ENCODE peak calls at places on chromosomes 2 and 18, in ten cellular contexts. One of them, this sample, is unnamed.
A peak's percentile ranks its signal among the peaks of the same experiment; 100 is the strongest.

GRCh38 chr2:189393440-189394111 is 47.7 kb upstream of the WDR75 start:
- DNase-seq in GM12878: no peak
- DNase-seq in adipocyte: peak; percentile 92
- DNase-seq in AG09309: peak; percentile 94
- DNase-seq in left cardiac atrium: no peak
- DNase-seq in GM23248: peak; percentile 94
- DNase-seq in activated naive CD4-positive, alpha-beta T cell treated with anti-CD3 and anti-CD28 coated beads, Interleukin-2, amount 10 ng/mL, durations not matched to agents 7 days and 5 days: no peak
- DNase-seq in stimulated activated CD8-positive, alpha-beta memory T cell treated with anti-CD3 and anti-CD28 coated beads, Interleukin-12 subunit alpha, Interleukin-12 subunit beta, amount 100 ng/mL, for 4 hours: no peak
- DNase-seq in Right ventricle myocardium inferior: no peak
- DNase-seq in astrocyte of the spinal cord: peak; percentile 96
- DNase-seq in this sample: peak; percentile 70

GRCh38 chr18:68520406-68521075 is 194.4 kb downstream of the TMX3 start:
- DNase-seq in GM12878: no peak
- DNase-seq in adipocyte: peak; percentile 34
- DNase-seq in AG09309: peak; percentile 17
- DNase-seq in left cardiac atrium: no peak
- DNase-seq in GM23248: peak; percentile 45
- DNase-seq in activated naive CD4-positive, alpha-beta T cell treated with anti-CD3 and anti-CD28 coated beads, Interleukin-2, amount 10 ng/mL, durations not matched to agents 7 days and 5 days: no peak
- DNase-seq in stimulated activated CD8-positive, alpha-beta memory T cell treated with anti-CD3 and anti-CD28 coated beads, Interleukin-12 subunit alpha, Interleukin-12 subunit beta, amount 100 ng/mL, for 4 hours: no peak
- DNase-seq in Right ventricle myocardium inferior: no peak
- DNase-seq in astrocyte of the spinal cord: peak; percentile 75
- DNase-seq in this sample: peak; percentile 17

GRCh38 chr18:7897119-7897518 is 330.0 kb downstream of the PTPRM start:
- DNase-seq in GM12878: no peak
- DNase-seq in adipocyte: peak; percentile 50
- DNase-seq in AG09309: no peak
- DNase-seq in left cardiac atrium: no peak
- DNase-seq in GM23248: no peak
- DNase-seq in activated naive CD4-positive, alpha-beta T cell treated with anti-CD3 and anti-CD28 coated beads, Interleukin-2, amount 10 ng/mL, durations not matched to agents 7 days and 5 days: no peak
- DNase-seq in stimulated activated CD8-positive, alpha-beta memory T cell treated with anti-CD3 and anti-CD28 coated beads, Interleukin-12 subunit alpha, Interleukin-12 subunit beta, amount 100 ng/mL, for 4 hours: no peak
- DNase-seq in Right ventricle myocardium inferior: no peak
- DNase-seq in astrocyte of the spinal cord: no peak
- DNase-seq in this sample: peak; percentile 28

GRCh38 chr18:42706618-42707017 is 408.9 kb downstream of the RIT2 start:
- DNase-seq in GM12878: no peak
- DNase-seq in adipocyte: no peak
- DNase-seq in AG09309: no peak
- DNase-seq in left cardiac atrium: no peak
- DNase-seq in GM23248: no peak
- DNase-seq in activated naive CD4-positive, alpha-beta T cell treated with anti-CD3 and anti-CD28 coated beads, Interleukin-2, amount 10 ng/mL, durations not matched to agents 7 days and 5 days: no peak
- DNase-seq in stimulated activated CD8-positive, alpha-beta memory T cell treated with anti-CD3 and anti-CD28 coated beads, Interleukin-12 subunit alpha, Interleukin-12 subunit beta, amount 100 ng/mL, for 4 hours: no peak
- DNase-seq in Right ventricle myocardium inferior: no peak
- DNase-seq in astrocyte of the spinal cord: no peak
- DNase-seq in this sample: no peak

GRCh38 chr2:229780856-229781773 is 66.8 kb upstream of the DNER start:
- DNase-seq in GM12878: no peak
- DNase-seq in adipocyte: peak; percentile 77
- DNase-seq in AG09309: no peak
- DNase-seq in left cardiac atrium: no peak
- DNase-seq in GM23248: peak; percentile 56
- DNase-seq in activated naive CD4-positive, alpha-beta T cell treated with anti-CD3 and anti-CD28 coated beads, Interleukin-2, amount 10 ng/mL, durations not matched to agents 7 days and 5 days: no peak
- DNase-seq in stimulated activated CD8-positive, alpha-beta memory T cell treated with anti-CD3 and anti-CD28 coated beads, Interleukin-12 subunit alpha, Interleukin-12 subunit beta, amount 100 ng/mL, for 4 hours: no peak
- DNase-seq in Right ventricle myocardium inferior: no peak
- DNase-seq in astrocyte of the spinal cord: peak; percentile 63
- DNase-seq in this sample: peak; percentile 68

GRCh38 chr2:86046985-86047384 is 58.7 kb downstream of the POLR1A start:
- DNase-seq in GM12878: no peak
- DNase-seq in adipocyte: no peak
- DNase-seq in AG09309: no peak
- DNase-seq in left cardiac atrium: no peak
- DNase-seq in GM23248: peak; percentile 61
- DNase-seq in activated naive CD4-positive, alpha-beta T cell treated with anti-CD3 and anti-CD28 coated beads, Interleukin-2, amount 10 ng/mL, durations not matched to agents 7 days and 5 days: no peak
- DNase-seq in stimulated activated CD8-positive, alpha-beta memory T cell treated with anti-CD3 and anti-CD28 coated beads, Interleukin-12 subunit alpha, Interleukin-12 subunit beta, amount 100 ng/mL, for 4 hours: no peak
- DNase-seq in Right ventricle myocardium inferior: no peak
- DNase-seq in astrocyte of the spinal cord: no peak
- DNase-seq in this sample: no peak

GRCh38 chr2:192469612-192470011 is 274.9 kb upstream of the TMEFF2 start:
- DNase-seq in GM12878: no peak
- DNase-seq in adipocyte: no peak
- DNase-seq in AG09309: no peak
- DNase-seq in left cardiac atrium: no peak
- DNase-seq in GM23248: no peak
- DNase-seq in activated naive CD4-positive, alpha-beta T cell treated with anti-CD3 and anti-CD28 coated beads, Interleukin-2, amount 10 ng/mL, durations not matched to agents 7 days and 5 days: no peak
- DNase-seq in stimulated activated CD8-positive, alpha-beta memory T cell treated with anti-CD3 and anti-CD28 coated beads, Interleukin-12 subunit alpha, Interleukin-12 subunit beta, amount 100 ng/mL, for 4 hours: no peak
- DNase-seq in Right ventricle myocardium inferior: no peak
- DNase-seq in astrocyte of the spinal cord: no peak
- DNase-seq in this sample: no peak

GRCh38 chr2:69646714-69647113 is 3.2 kb upstream of the AAK1 start:
- DNase-seq in GM12878: no peak
- DNase-seq in adipocyte: no peak
- DNase-seq in AG09309: no peak
- DNase-seq in left cardiac atrium: no peak
- DNase-seq in GM23248: no peak
- DNase-seq in activated naive CD4-positive, alpha-beta T cell treated with anti-CD3 and anti-CD28 coated beads, Interleukin-2, amount 10 ng/mL, durations not matched to agents 7 days and 5 days: no peak
- DNase-seq in stimulated activated CD8-positive, alpha-beta memory T cell treated with anti-CD3 and anti-CD28 coated beads, Interleukin-12 subunit alpha, Interleukin-12 subunit beta, amount 100 ng/mL, for 4 hours: no peak
- DNase-seq in Right ventricle myocardium inferior: no peak
- DNase-seq in astrocyte of the spinal cord: no peak
- DNase-seq in this sample: no peak

GRCh38 chr2:106894545-106894944 is 8.6 kb upstream of the ST6GAL2 start:
- DNase-seq in GM12878: no peak
- DNase-seq in adipocyte: no peak
- DNase-seq in AG09309: no peak
- DNase-seq in left cardiac atrium: no peak
- DNase-seq in GM23248: no peak
- DNase-seq in activated naive CD4-positive, alpha-beta T cell treated with anti-CD3 and anti-CD28 coated beads, Interleukin-2, amount 10 ng/mL, durations not matched to agents 7 days and 5 days: no peak
- DNase-seq in stimulated activated CD8-positive, alpha-beta memory T cell treated with anti-CD3 and anti-CD28 coated beads, Interleukin-12 subunit alpha, Interleukin-12 subunit beta, amount 100 ng/mL, for 4 hours: no peak
- DNase-seq in Right ventricle myocardium inferior: no peak
- DNase-seq in astrocyte of the spinal cord: no peak
- DNase-seq in this sample: no peak

GRCh38 chr2:207390302-207391095 is 139.3 kb upstream of the CREB1 start:
- DNase-seq in GM12878: no peak
- DNase-seq in adipocyte: no peak
- DNase-seq in AG09309: no peak
- DNase-seq in left cardiac atrium: no peak
- DNase-seq in GM23248: no peak
- DNase-seq in activated naive CD4-positive, alpha-beta T cell treated with anti-CD3 and anti-CD28 coated beads, Interleukin-2, amount 10 ng/mL, durations not matched to agents 7 days and 5 days: no peak
- DNase-seq in stimulated activated CD8-positive, alpha-beta memory T cell treated with anti-CD3 and anti-CD28 coated beads, Interleukin-12 subunit alpha, Interleukin-12 subunit beta, amount 100 ng/mL, for 4 hours: no peak
- DNase-seq in Right ventricle myocardium inferior: no peak
- DNase-seq in astrocyte of the spinal cord: no peak
- DNase-seq in this sample: no peak

GRCh38 chr2:8500124-8501054 is 181.5 kb upstream of the ID2 start:
- DNase-seq in GM12878: no peak
- DNase-seq in adipocyte: no peak
- DNase-seq in AG09309: no peak
- DNase-seq in left cardiac atrium: no peak
- DNase-seq in GM23248: peak; percentile 60
- DNase-seq in activated naive CD4-positive, alpha-beta T cell treated with anti-CD3 and anti-CD28 coated beads, Interleukin-2, amount 10 ng/mL, durations not matched to agents 7 days and 5 days: no peak
- DNase-seq in stimulated activated CD8-positive, alpha-beta memory T cell treated with anti-CD3 and anti-CD28 coated beads, Interleukin-12 subunit alpha, Interleukin-12 subunit beta, amount 100 ng/mL, for 4 hours: no peak
- DNase-seq in Right ventricle myocardium inferior: no peak
- DNase-seq in astrocyte of the spinal cord: no peak
- DNase-seq in this sample: no peak

GRCh38 chr2:72144746-72145657 is 2.7 kb downstream of the CYP26B1 start:
- DNase-seq in GM12878: no peak
- DNase-seq in adipocyte: peak; percentile 58
- DNase-seq in AG09309: no peak
- DNase-seq in left cardiac atrium: peak; percentile 64
- DNase-seq in GM23248: peak; percentile 55
- DNase-seq in activated naive CD4-positive, alpha-beta T cell treated with anti-CD3 and anti-CD28 coated beads, Interleukin-2, amount 10 ng/mL, durations not matched to agents 7 days and 5 days: peak; percentile 20
- DNase-seq in stimulated activated CD8-positive, alpha-beta memory T cell treated with anti-CD3 and anti-CD28 coated beads, Interleukin-12 subunit alpha, Interleukin-12 subunit beta, amount 100 ng/mL, for 4 hours: no peak
- DNase-seq in Right ventricle myocardium inferior: peak; percentile 74
- DNase-seq in astrocyte of the spinal cord: no peak
- DNase-seq in this sample: peak; percentile 61

GRCh38 chr2:232897971-232898408 is 27.9 kb downstream of the SNORC start:
- DNase-seq in GM12878: no peak
- DNase-seq in adipocyte: no peak
- DNase-seq in AG09309: no peak
- DNase-seq in left cardiac atrium: no peak
- DNase-seq in GM23248: no peak
- DNase-seq in activated naive CD4-positive, alpha-beta T cell treated with anti-CD3 and anti-CD28 coated beads, Interleukin-2, amount 10 ng/mL, durations not matched to agents 7 days and 5 days: no peak
- DNase-seq in stimulated activated CD8-positive, alpha-beta memory T cell treated with anti-CD3 and anti-CD28 coated beads, Interleukin-12 subunit alpha, Interleukin-12 subunit beta, amount 100 ng/mL, for 4 hours: no peak
- DNase-seq in Right ventricle myocardium inferior: peak; percentile 32
- DNase-seq in astrocyte of the spinal cord: no peak
- DNase-seq in this sample: no peak

GRCh38 chr18:45829896-45830295 is 4.4 kb downstream of the SIGLEC15 start:
- DNase-seq in GM12878: no peak
- DNase-seq in adipocyte: no peak
- DNase-seq in AG09309: no peak
- DNase-seq in left cardiac atrium: no peak
- DNase-seq in GM23248: no peak
- DNase-seq in activated naive CD4-positive, alpha-beta T cell treated with anti-CD3 and anti-CD28 coated beads, Interleukin-2, amount 10 ng/mL, durations not matched to agents 7 days and 5 days: no peak
- DNase-seq in stimulated activated CD8-positive, alpha-beta memory T cell treated with anti-CD3 and anti-CD28 coated beads, Interleukin-12 subunit alpha, Interleukin-12 subunit beta, amount 100 ng/mL, for 4 hours: no peak
- DNase-seq in Right ventricle myocardium inferior: no peak
- DNase-seq in astrocyte of the spinal cord: no peak
- DNase-seq in this sample: no peak

GRCh38 chr18:57630002-57630758 is 8.5 kb upstream of the NARS1 start:
- DNase-seq in GM12878: peak; percentile 65
- DNase-seq in adipocyte: peak; percentile 98
- DNase-seq in AG09309: peak; percentile 68
- DNase-seq in left cardiac atrium: peak; percentile 99
- DNase-seq in GM23248: peak; percentile 99
- DNase-seq in activated naive CD4-positive, alpha-beta T cell treated with anti-CD3 and anti-CD28 coated beads, Interleukin-2, amount 10 ng/mL, durations not matched to agents 7 days and 5 days: peak; percentile 96
- DNase-seq in stimulated activated CD8-positive, alpha-beta memory T cell treated with anti-CD3 and anti-CD28 coated beads, Interleukin-12 subunit alpha, Interleukin-12 subunit beta, amount 100 ng/mL, for 4 hours: peak; percentile 88
- DNase-seq in Right ventricle myocardium inferior: peak; percentile 99
- DNase-seq in astrocyte of the spinal cord: peak; percentile 97
- DNase-seq in this sample: peak; percentile 96

GRCh38 chr2:123993728-123994323 is 31.3 kb upstream of the CNTNAP5 start:
- DNase-seq in GM12878: no peak
- DNase-seq in adipocyte: peak; percentile 0
- DNase-seq in AG09309: no peak
- DNase-seq in left cardiac atrium: peak; percentile 19
- DNase-seq in GM23248: peak; percentile 59
- DNase-seq in activated naive CD4-positive, alpha-beta T cell treated with anti-CD3 and anti-CD28 coated beads, Interleukin-2, amount 10 ng/mL, durations not matched to agents 7 days and 5 days: no peak
- DNase-seq in stimulated activated CD8-positive, alpha-beta memory T cell treated with anti-CD3 and anti-CD28 coated beads, Interleukin-12 subunit alpha, Interleukin-12 subunit beta, amount 100 ng/mL, for 4 hours: no peak
- DNase-seq in Right ventricle myocardium inferior: no peak
- DNase-seq in astrocyte of the spinal cord: peak; percentile 1
- DNase-seq in this sample: peak; percentile 24

This sample was measured in AG20443.